ENCODE peak calls at places on chromosome 11, in seven cellular contexts. T is caudate nucleus, E is breast epithelium, D is dorsolateral prefrontal cortex, V is right lobe of liver, R is stomach, U is esophagus squamous epithelium. H is an unnamed sample.

GRCh38 chr11:17722000-17722643 is 2.8 kb downstream of the MYOD1 start:
- DNase-seq in T (no peak), E (no peak), D (no peak), V (no peak), R (no peak), U (no peak), H (no peak)

GRCh38 chr11:86291466-86292262 is 10.4 kb upstream of the HIKESHI start:
- DNase-seq in T (no peak), E (no peak), D (no peak), V (no peak), R (peak), U (no peak), H (peak)

GRCh38 chr11:92272651-92273050 is 48.0 kb downstream of the FAT3 start:
- DNase-seq in T (no peak), E (no peak), D (no peak), V (no peak), R (no peak), U (no peak), H (no peak)

GRCh38 chr11:134363161-134363560 is 31.4 kb downstream of the GLB1L2 start:
- DNase-seq in T (no peak), E (no peak), D (peak), V (peak), R (no peak), U (no peak), H (no peak)

GRCh38 chr11:17730608-17731462 is 3.7 kb upstream of the KCNC1 start:
- DNase-seq in T (peak), E (peak), D (peak), V (peak), R (peak), U (no peak), H (peak)

GRCh38 chr11:23897453-23898289 is 599.2 kb upstream of the LUZP2 start:
- DNase-seq in T (no peak), E (no peak), D (no peak), V (no peak), R (no peak), U (no peak), H (no peak)

GRCh38 chr11:71456294-71456693 is 3.3 kb downstream of the NADSYN1 start:
- DNase-seq in T (no peak), E (no peak), D (no peak), V (peak), R (no peak), U (no peak), H (no peak)

GRCh38 chr11:61645179-61645868 is 34.9 kb upstream of the DAGLA start:
- DNase-seq in T (no peak), E (no peak), D (no peak), V (no peak), R (no peak), U (no peak), H (no peak)

GRCh38 chr11:120302001-120302805 is 22.9 kb upstream of the TLCD5 start:
- DNase-seq in T (no peak), E (peak), D (no peak), V (peak), R (peak), U (no peak), H (no peak)

GRCh38 chr11:8775341-8776133 is 92.9 kb downstream of the RPL27A start:
- DNase-seq in T (no peak), E (peak), D (no peak), V (no peak), R (peak), U (no peak), H (no peak)

GRCh38 chr11:93116641-93117577 is 80.9 kb downstream of the SLC36A4 start:
- DNase-seq in T (no peak), E (no peak), D (no peak), V (no peak), R (peak), U (no peak), H (no peak)

GRCh38 chr11:133991101-133991500 is 34.3 kb upstream of the IGSF9B start:
- DNase-seq in T (no peak), E (no peak), D (no peak), V (no peak), R (no peak), U (no peak), H (no peak)

GRCh38 chr11:57426754-57427691 is at the start of gene SLC43A3:
- DNase-seq in T (no peak), E (peak), D (no peak), V (peak), R (peak), U (no peak), H (peak)
- H3K27ac ChIP-seq in T (peak), E (peak), D (peak), V (peak), R (peak), U (peak), H (peak)

DNA sequence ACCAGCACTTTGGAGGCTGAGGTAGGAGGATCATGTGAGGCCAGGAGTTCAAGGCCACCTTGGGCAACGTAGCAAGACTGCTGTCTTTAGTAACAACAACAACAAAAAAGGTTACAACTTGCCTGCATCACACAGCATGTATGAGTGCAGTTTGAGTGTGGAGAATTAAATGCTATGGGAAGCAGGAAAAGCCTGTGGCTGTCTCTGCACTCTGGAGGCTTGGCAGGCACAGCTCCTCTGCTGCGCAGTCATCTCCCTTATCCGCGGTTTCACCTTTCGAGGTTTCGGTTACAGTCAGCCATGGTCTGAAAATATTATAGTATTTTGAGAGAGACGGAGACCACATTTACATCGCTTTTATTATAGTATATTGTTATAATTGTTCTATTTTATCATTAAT is 2.9 kb downstream of the MICAL2 start:
- DNase-seq in T (no peak), E (no peak), D (no peak), V (no peak), R (no peak), U (no peak), H (no peak)
- H3K27ac ChIP-seq in T (no peak), E (no peak), D (peak), V (no peak), R (no peak), U (peak), H (peak)

GRCh38 chr11:627273-627585 is 248 bp upstream of the SCT start:
- DNase-seq in T (no peak), E (no peak), D (no peak), V (no peak), R (no peak), U (no peak), H (no peak)
- H3K27ac ChIP-seq in T (no peak), E (no peak), D (no peak), V (no peak), R (no peak), U (no peak), H (no peak)

GRCh38 chr11:12743834-12744449 is 69.7 kb downstream of the TEAD1 start:
- DNase-seq in T (no peak), E (no peak), D (no peak), V (no peak), R (no peak), U (no peak), H (no peak)

GRCh38 chr11:12745787-12746186 is 71.6 kb downstream of the TEAD1 start:
- DNase-seq in T (no peak), E (no peak), D (no peak), V (no peak), R (no peak), U (no peak), H (no peak)

GRCh38 chr11:12746593-12747097 is 72.4 kb downstream of the TEAD1 start:
- DNase-seq in T (no peak), E (peak), D (no peak), V (no peak), R (no peak), U (no peak), H (peak)

GRCh38 chr11:12741671-12742216 is 67.5 kb downstream of the TEAD1 start:
- DNase-seq in T (no peak), E (no peak), D (no peak), V (no peak), R (no peak), U (no peak), H (no peak)

GRCh38 chr11:12744831-12745502 is 70.7 kb downstream of the TEAD1 start:
- DNase-seq in T (no peak), E (no peak), D (no peak), V (no peak), R (no peak), U (no peak), H (no peak)
- H3K27ac ChIP-seq in T (no peak), E (no peak), D (no peak), V (no peak), R (no peak), U (no peak), H (no peak)

GRCh38 chr11:111205622-111206385 is 39.7 kb upstream of the POU2AF2 start:
- DNase-seq in T (no peak), E (no peak), D (no peak), V (no peak), R (no peak), U (no peak), H (no peak)

GRCh38 chr11:111195192-111195591 is 50.3 kb upstream of the POU2AF2 start:
- DNase-seq in T (no peak), E (no peak), D (no peak), V (no peak), R (no peak), U (no peak), H (no peak)

GRCh38 chr11:111194789-111195188 is 50.7 kb upstream of the POU2AF2 start:
- DNase-seq in T (no peak), E (no peak), D (no peak), V (no peak), R (no peak), U (no peak), H (no peak)

DNA sequence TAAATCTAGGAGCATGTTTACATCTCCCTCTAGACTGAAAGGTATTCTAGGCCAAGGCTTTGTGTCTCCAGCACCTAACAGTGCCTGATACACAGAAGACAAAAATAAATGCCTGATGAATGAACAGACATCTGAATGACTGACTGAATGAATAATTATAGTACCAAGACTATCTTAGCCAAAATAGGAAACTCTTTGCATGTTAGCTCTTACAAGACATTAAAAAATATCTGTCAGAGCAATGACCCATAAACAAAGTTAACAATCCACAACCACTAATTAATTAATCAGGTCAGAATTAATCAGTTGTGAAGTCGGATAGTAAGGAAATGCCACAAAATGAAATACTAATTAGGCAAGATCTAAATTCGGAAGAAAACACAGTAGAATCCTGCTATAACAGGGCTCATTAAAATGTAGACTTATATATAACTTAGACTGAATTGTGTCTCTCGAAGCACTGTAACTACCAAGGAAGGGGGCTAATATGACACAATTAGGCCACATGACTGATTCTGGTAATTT is 45.5 kb upstream of the POU2AF2 start:
- DNase-seq in T (no peak), E (no peak), D (no peak), V (no peak), R (no peak), U (no peak), H (no peak)
- H3K27ac ChIP-seq in T (no peak), E (no peak), D (no peak), V (no peak), R (no peak), U (no peak), H (no peak)

DNA sequence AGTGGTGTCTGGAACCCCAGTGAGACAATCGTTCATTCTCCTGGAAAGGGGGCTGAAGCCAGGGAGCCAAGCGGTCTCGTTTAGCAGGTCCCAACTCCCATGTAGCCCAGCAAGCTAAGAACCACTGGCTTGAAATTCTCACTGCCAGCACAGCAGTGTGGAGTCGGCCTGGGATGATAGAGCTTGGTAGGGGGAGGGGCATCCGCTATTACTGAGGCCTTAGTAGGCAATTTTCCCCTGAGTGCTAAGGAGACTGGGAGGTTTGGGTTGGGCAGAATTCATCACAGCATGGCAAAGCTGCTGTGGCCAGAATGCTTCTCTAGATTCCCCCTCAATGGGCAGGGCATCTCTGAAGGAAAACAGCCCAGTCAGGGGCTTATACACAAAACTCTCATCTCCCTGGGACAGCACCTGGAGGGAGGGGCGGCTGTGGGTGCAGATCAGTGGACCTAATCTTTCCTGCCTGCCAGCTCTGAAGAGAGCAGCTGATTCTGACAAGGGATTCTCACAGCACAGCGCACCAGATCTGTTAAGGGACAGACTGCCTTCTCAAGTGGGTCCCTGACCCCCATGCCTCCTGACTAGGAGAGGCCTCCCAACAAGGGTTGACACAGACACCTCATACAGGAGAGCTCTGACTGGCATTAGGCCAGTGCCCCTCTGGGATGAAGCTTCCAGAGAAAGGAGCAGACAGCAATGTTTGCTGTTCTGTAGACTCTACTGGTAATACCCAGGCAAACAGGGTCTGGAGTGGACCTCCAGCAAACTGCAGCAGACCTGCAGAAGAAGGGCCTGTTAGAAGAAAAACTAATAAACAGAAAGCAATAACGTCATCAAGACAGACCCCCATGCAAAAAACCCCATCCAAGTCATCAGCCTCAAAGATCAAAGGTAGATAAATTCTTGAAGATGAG is 14.8 kb downstream of the OR52M1 start:
- DNase-seq in T (no peak), E (no peak), D (no peak), V (no peak), R (no peak), U (no peak), H (no peak)
- H3K27ac ChIP-seq in T (no peak), E (no peak), D (no peak), V (no peak), R (no peak), U (no peak), H (no peak)

H was measured in uterus.